ENCODE peak calls at places on chromosomes 2 and 18, in eight cellular contexts. One of them, this sample, is unnamed.

GRCh38 chr2:196957881-196958525 is 31.5 kb upstream of the PGAP1 start:
- DNase-seq in cardiac muscle cell: no peak
- DNase-seq in BJ: no peak
- DNase-seq in transverse colon: no peak
- DNase-seq in mesendoderm: no peak
- DNase-seq in spleen: no peak
- DNase-seq in heart left ventricle: no peak
- DNase-seq in GM23248: no peak
- DNase-seq in this sample: no peak

GRCh38 chr2:224545884-224546644 is 39.1 kb downstream of the CUL3 start:
- DNase-seq in cardiac muscle cell: no peak
- DNase-seq in BJ: no peak
- DNase-seq in transverse colon: no peak
- DNase-seq in mesendoderm: no peak
- DNase-seq in spleen: no peak
- DNase-seq in heart left ventricle: no peak
- DNase-seq in GM23248: peak; percentile 56
- DNase-seq in this sample: no peak

GRCh38 chr2:31213063-31213882 is 4.0 kb downstream of the CAPN14 start:
- DNase-seq in cardiac muscle cell: no peak
- DNase-seq in BJ: no peak
- DNase-seq in transverse colon: no peak
- DNase-seq in mesendoderm: peak; percentile 39
- DNase-seq in spleen: no peak
- DNase-seq in heart left ventricle: no peak
- DNase-seq in GM23248: no peak
- DNase-seq in this sample: no peak

GRCh38 chr2:178429336-178429735 is 21.6 kb downstream of the PRKRA start:
- DNase-seq in cardiac muscle cell: no peak
- DNase-seq in BJ: no peak
- DNase-seq in transverse colon: no peak
- DNase-seq in mesendoderm: no peak
- DNase-seq in spleen: no peak
- DNase-seq in heart left ventricle: no peak
- DNase-seq in GM23248: no peak
- DNase-seq in this sample: no peak

GRCh38 chr18:13051159-13051558 is 60.0 kb downstream of the CEP192 start:
- DNase-seq in cardiac muscle cell: no peak
- DNase-seq in BJ: no peak
- DNase-seq in transverse colon: no peak
- DNase-seq in mesendoderm: no peak
- DNase-seq in spleen: no peak
- DNase-seq in heart left ventricle: no peak
- DNase-seq in GM23248: peak; percentile 4
- DNase-seq in this sample: no peak

GRCh38 chr18:12599543-12599942 is 58.4 kb downstream of the SPIRE1 start:
- DNase-seq in cardiac muscle cell: no peak
- DNase-seq in BJ: no peak
- DNase-seq in transverse colon: no peak
- DNase-seq in mesendoderm: no peak
- DNase-seq in spleen: no peak
- DNase-seq in heart left ventricle: no peak
- DNase-seq in GM23248: peak; percentile 13
- DNase-seq in this sample: no peak

GRCh38 chr2:54556659-54557121 is 100.6 kb downstream of the SPTBN1 start:
- DNase-seq in cardiac muscle cell: peak; percentile 61
- DNase-seq in BJ: no peak
- DNase-seq in transverse colon: no peak
- DNase-seq in mesendoderm: no peak
- DNase-seq in spleen: no peak
- DNase-seq in heart left ventricle: no peak
- DNase-seq in GM23248: peak; percentile 84
- DNase-seq in this sample: no peak

GRCh38 chr2:235779444-235779896 is 285.6 kb downstream of the AGAP1 start:
- DNase-seq in cardiac muscle cell: peak; percentile 83
- DNase-seq in BJ: no peak
- DNase-seq in transverse colon: peak; percentile 72
- DNase-seq in mesendoderm: peak; percentile 92
- DNase-seq in spleen: no peak
- DNase-seq in heart left ventricle: peak; percentile 71
- DNase-seq in GM23248: peak; percentile 82
- DNase-seq in this sample: no peak

GRCh38 chr18:24915547-24915946 is 436.4 kb downstream of the ZNF521 start:
- DNase-seq in cardiac muscle cell: no peak
- DNase-seq in BJ: peak; percentile 18
- DNase-seq in transverse colon: no peak
- DNase-seq in mesendoderm: no peak
- DNase-seq in spleen: no peak
- DNase-seq in heart left ventricle: no peak
- DNase-seq in GM23248: peak; percentile 72
- DNase-seq in this sample: no peak

GRCh38 chr2:74007120-74007519 is 22.4 kb downstream of the TET3 start:
- DNase-seq in cardiac muscle cell: no peak
- DNase-seq in BJ: no peak
- DNase-seq in transverse colon: no peak
- DNase-seq in mesendoderm: no peak
- DNase-seq in spleen: no peak
- DNase-seq in heart left ventricle: no peak
- DNase-seq in GM23248: peak; percentile 56
- DNase-seq in this sample: no peak

GRCh38 chr2:100964706-100965269 is 37.3 kb upstream of the RPL31 start:
- DNase-seq in cardiac muscle cell: no peak
- DNase-seq in BJ: no peak
- DNase-seq in transverse colon: no peak
- DNase-seq in mesendoderm: no peak
- DNase-seq in spleen: peak; percentile 15
- DNase-seq in heart left ventricle: no peak
- DNase-seq in GM23248: peak; percentile 27
- DNase-seq in this sample: no peak

GRCh38 chr2:67650292-67651133 is 253.4 kb downstream of the ETAA1 start:
- DNase-seq in cardiac muscle cell: peak; percentile 93
- DNase-seq in BJ: peak; percentile 67
- DNase-seq in transverse colon: peak; percentile 66
- DNase-seq in mesendoderm: peak; percentile 85
- DNase-seq in spleen: no peak
- DNase-seq in heart left ventricle: peak; percentile 79
- DNase-seq in GM23248: peak; percentile 95
- DNase-seq in this sample: peak; percentile 96

GRCh38 chr18:12076424-12077140 is 17.1 kb upstream of the ANKRD62 start:
- DNase-seq in cardiac muscle cell: peak; percentile 74
- DNase-seq in BJ: no peak
- DNase-seq in transverse colon: no peak
- DNase-seq in mesendoderm: peak; percentile 30
- DNase-seq in spleen: peak; percentile 75
- DNase-seq in heart left ventricle: no peak
- DNase-seq in GM23248: peak; percentile 65
- DNase-seq in this sample: no peak

GRCh38 chr2:167937403-167937802 is 310.0 kb downstream of the STK39 start:
- DNase-seq in cardiac muscle cell: no peak
- DNase-seq in BJ: no peak
- DNase-seq in transverse colon: no peak
- DNase-seq in mesendoderm: no peak
- DNase-seq in spleen: no peak
- DNase-seq in heart left ventricle: no peak
- DNase-seq in GM23248: no peak
- DNase-seq in this sample: no peak

GRCh38 chr2:118763797-118764196 is 83.7 kb downstream of the EN1 start:
- DNase-seq in cardiac muscle cell: peak; percentile 6
- DNase-seq in BJ: no peak
- DNase-seq in transverse colon: no peak
- DNase-seq in mesendoderm: peak; percentile 73
- DNase-seq in spleen: no peak
- DNase-seq in heart left ventricle: no peak
- DNase-seq in GM23248: peak; percentile 84
- DNase-seq in this sample: no peak

GRCh38 chr2:53708988-53709387 is 58.6 kb upstream of the CHAC2 start:
- DNase-seq in cardiac muscle cell: no peak
- DNase-seq in BJ: no peak
- DNase-seq in transverse colon: no peak
- DNase-seq in mesendoderm: peak; percentile 25
- DNase-seq in spleen: no peak
- DNase-seq in heart left ventricle: no peak
- DNase-seq in GM23248: no peak
- DNase-seq in this sample: no peak

GRCh38 chr2:150147889-150148683 is 339.4 kb downstream of the RND3 start:
- DNase-seq in cardiac muscle cell: no peak
- DNase-seq in BJ: no peak
- DNase-seq in transverse colon: no peak
- DNase-seq in mesendoderm: no peak
- DNase-seq in spleen: no peak
- DNase-seq in heart left ventricle: no peak
- DNase-seq in GM23248: no peak
- DNase-seq in this sample: no peak

GRCh38 chr2:231646471-231646870 is 53.8 kb downstream of the TEX44 start:
- DNase-seq in cardiac muscle cell: no peak
- DNase-seq in BJ: no peak
- DNase-seq in transverse colon: no peak
- DNase-seq in mesendoderm: peak; percentile 62
- DNase-seq in spleen: no peak
- DNase-seq in heart left ventricle: no peak
- DNase-seq in GM23248: peak; percentile 54
- DNase-seq in this sample: no peak

GRCh38 chr18:12028040-12028628 is 46.8 kb downstream of the IMPA2 start:
- DNase-seq in cardiac muscle cell: no peak
- DNase-seq in BJ: no peak
- DNase-seq in transverse colon: no peak
- DNase-seq in mesendoderm: peak; percentile 65
- DNase-seq in spleen: no peak
- DNase-seq in heart left ventricle: no peak
- DNase-seq in GM23248: no peak
- DNase-seq in this sample: no peak

GRCh38 chr2:7033136-7033960 is 116.1 kb downstream of the RNF144A start:
- DNase-seq in cardiac muscle cell: no peak
- DNase-seq in BJ: no peak
- DNase-seq in transverse colon: no peak
- DNase-seq in mesendoderm: no peak
- DNase-seq in spleen: no peak
- DNase-seq in heart left ventricle: no peak
- DNase-seq in GM23248: no peak
- DNase-seq in this sample: no peak

GRCh38 chr2:96276787-96277499 is 10.9 kb downstream of the CIAO1 start:
- DNase-seq in cardiac muscle cell: no peak
- DNase-seq in BJ: no peak
- DNase-seq in transverse colon: no peak
- DNase-seq in mesendoderm: no peak
- DNase-seq in spleen: no peak
- DNase-seq in heart left ventricle: no peak
- DNase-seq in GM23248: no peak
- DNase-seq in this sample: no peak

GRCh38 chr2:96273763-96274162 is 7.7 kb downstream of the CIAO1 start:
- DNase-seq in cardiac muscle cell: no peak
- DNase-seq in BJ: no peak
- DNase-seq in transverse colon: no peak
- DNase-seq in mesendoderm: no peak
- DNase-seq in spleen: no peak
- DNase-seq in heart left ventricle: no peak
- DNase-seq in GM23248: peak; percentile 38
- DNase-seq in this sample: no peak

GRCh38 chr2:96271995-96272394 is 6.0 kb downstream of the CIAO1 start:
- DNase-seq in cardiac muscle cell: no peak
- DNase-seq in BJ: no peak
- DNase-seq in transverse colon: no peak
- DNase-seq in mesendoderm: no peak
- DNase-seq in spleen: no peak
- DNase-seq in heart left ventricle: no peak
- DNase-seq in GM23248: no peak
- DNase-seq in this sample: no peak

GRCh38 chr2:96274355-96275056 is 8.5 kb downstream of the CIAO1 start:
- DNase-seq in cardiac muscle cell: no peak
- DNase-seq in BJ: no peak
- DNase-seq in transverse colon: no peak
- DNase-seq in mesendoderm: no peak
- DNase-seq in spleen: no peak
- DNase-seq in heart left ventricle: no peak
- DNase-seq in GM23248: no peak
- DNase-seq in this sample: no peak
- H3K36me3 ChIP-seq in cardiac muscle cell: peaks cover 64% of the 10 kb centered on the region
- H3K36me3 ChIP-seq in BJ: peaks cover 34% of the 10 kb centered on the region
- H3K36me3 ChIP-seq in transverse colon: no peaks in the 10 kb centered on the region
- H3K36me3 ChIP-seq in mesendoderm: peaks cover 32% of the 10 kb centered on the region
- H3K36me3 ChIP-seq in spleen: peaks cover 6% of the 10 kb centered on the region
- H3K36me3 ChIP-seq in heart left ventricle: peaks cover 51% of the 10 kb centered on the region
- H3K36me3 ChIP-seq in GM23248: peaks cover 44% of the 10 kb centered on the region
- H3K36me3 ChIP-seq in this sample: peaks cover 100% of the 10 kb centered on the region

DNA sequence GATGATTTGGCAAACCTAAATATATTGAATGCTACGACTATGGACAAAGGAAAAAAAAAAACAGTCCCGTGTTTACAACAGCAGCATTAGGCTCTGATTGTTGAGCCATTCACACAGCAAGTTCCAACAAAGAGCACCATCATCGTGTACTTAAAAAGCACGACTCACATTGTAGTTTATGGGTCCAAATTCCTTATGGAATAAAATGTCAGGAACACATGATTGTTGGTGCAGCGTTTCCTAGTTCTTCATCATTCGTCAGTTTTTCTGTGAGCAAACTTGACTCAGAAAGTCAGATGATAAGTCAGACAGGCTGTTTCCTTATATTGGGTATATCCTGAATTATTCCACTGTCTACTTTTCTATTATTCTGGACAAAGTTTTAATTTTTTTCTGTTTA is 10.0 kb upstream of the KIDINS220 start:
- DNase-seq in cardiac muscle cell: no peak
- DNase-seq in BJ: no peak
- DNase-seq in transverse colon: no peak
- DNase-seq in mesendoderm: no peak
- DNase-seq in spleen: no peak
- DNase-seq in heart left ventricle: no peak
- DNase-seq in GM23248: peak; percentile 36
- DNase-seq in this sample: no peak
- H3K36me3 ChIP-seq in cardiac muscle cell: no peaks in the 10 kb centered on the region
- H3K36me3 ChIP-seq in BJ: no peaks in the 10 kb centered on the region
- H3K36me3 ChIP-seq in transverse colon: no peaks in the 10 kb centered on the region
- H3K36me3 ChIP-seq in mesendoderm: no peaks in the 10 kb centered on the region
- H3K36me3 ChIP-seq in spleen: no peaks in the 10 kb centered on the region
- H3K36me3 ChIP-seq in heart left ventricle: no peaks in the 10 kb centered on the region
- H3K36me3 ChIP-seq in GM23248: no peaks in the 10 kb centered on the region
- H3K36me3 ChIP-seq in this sample: no peaks in the 10 kb centered on the region

GRCh38 chr2:241237047-241237446 is 48.6 kb downstream of the ANO7 start:
- DNase-seq in cardiac muscle cell: no peak
- DNase-seq in BJ: no peak
- DNase-seq in transverse colon: no peak
- DNase-seq in mesendoderm: no peak
- DNase-seq in spleen: no peak
- DNase-seq in heart left ventricle: no peak
- DNase-seq in GM23248: no peak
- DNase-seq in this sample: no peak
- H3K36me3 ChIP-seq in cardiac muscle cell: peaks cover 76% of the 10 kb centered on the region
- H3K36me3 ChIP-seq in BJ: peaks cover 73% of the 10 kb centered on the region
- H3K36me3 ChIP-seq in transverse colon: peaks cover 10% of the 10 kb centered on the region
- H3K36me3 ChIP-seq in mesendoderm: peaks cover 24% of the 10 kb centered on the region
- H3K36me3 ChIP-seq in spleen: peaks cover 5% of the 10 kb centered on the region
- H3K36me3 ChIP-seq in heart left ventricle: peaks cover 77% of the 10 kb centered on the region
- H3K36me3 ChIP-seq in GM23248: peaks cover 83% of the 10 kb centered on the region
- H3K36me3 ChIP-seq in this sample: peaks cover 100% of the 10 kb centered on the region

DNA sequence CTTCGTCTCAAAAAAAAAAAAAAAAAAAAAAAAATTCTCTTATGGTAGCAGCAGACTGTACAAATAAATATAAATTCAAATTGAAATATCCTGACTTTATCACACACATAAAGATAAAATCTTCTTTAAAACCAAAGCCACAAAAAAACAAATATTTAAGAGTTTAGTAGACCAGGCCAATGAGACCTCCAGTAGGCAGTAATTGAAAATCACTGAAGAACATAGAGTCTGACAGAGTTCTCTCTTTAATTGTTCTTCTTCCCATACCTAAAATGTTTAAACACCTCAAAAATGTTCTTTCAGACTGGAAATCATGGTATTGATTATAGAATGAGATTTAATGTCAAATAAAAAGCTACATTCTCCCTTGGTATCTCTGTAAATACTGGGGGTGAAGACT is 20.8 kb downstream of the PRPF40A start:
- DNase-seq in cardiac muscle cell: no peak
- DNase-seq in BJ: no peak
- DNase-seq in transverse colon: no peak
- DNase-seq in mesendoderm: no peak
- DNase-seq in spleen: no peak
- DNase-seq in heart left ventricle: no peak
- DNase-seq in GM23248: no peak
- DNase-seq in this sample: no peak
- H3K36me3 ChIP-seq in cardiac muscle cell: peaks cover 17% of the 10 kb centered on the region
- H3K36me3 ChIP-seq in BJ: no peaks in the 10 kb centered on the region
- H3K36me3 ChIP-seq in transverse colon: no peaks in the 10 kb centered on the region
- H3K36me3 ChIP-seq in mesendoderm: peaks cover 2% of the 10 kb centered on the region
- H3K36me3 ChIP-seq in spleen: no peaks in the 10 kb centered on the region
- H3K36me3 ChIP-seq in heart left ventricle: no peaks in the 10 kb centered on the region
- H3K36me3 ChIP-seq in GM23248: peaks cover 23% of the 10 kb centered on the region
- H3K36me3 ChIP-seq in this sample: no peaks in the 10 kb centered on the region